ENCODE peak calls at places on chromosomes 12 and 14, in eight cellular contexts. B is stimulated activated CD8-positive, alpha-beta memory T cell treated with anti-CD3 and anti-CD28 coated beads, Interleukin-7, amount 100 ng/mL, for 48 hours; J is stimulated activated CD4-positive, alpha-beta T cell treated with anti-CD3 and anti-CD28 coated beads, Interleukin-2, amount 100 ng/mL, for 24 hours; W is GM23248; Y is Right ventricle myocardium superior; U is hippocampal formation; Q is NCI-H1417 treated with DMSO at 0.1 percent for 48 hours; V is KBM-7. S is an unnamed sample.

GRCh38 chr12:38138225-38139221 is 178.1 kb upstream of the ALG10B start:
- DNase-seq in B (peak), J (peak), W (peak), Y (no peak), U (peak), Q (peak), V (peak), S (no peak)

GRCh38 chr14:105901226-105901625 is 374.8 kb downstream of the TMEM121 start:
- DNase-seq in B (no peak), J (no peak), W (no peak), Y (no peak), U (no peak), Q (no peak), V (no peak), S (no peak)

GRCh38 chr12:6553051-6553868 is 2.6 kb downstream of the IFFO1 start:
- DNase-seq in B (no peak), J (no peak), W (peak), Y (peak), U (peak), Q (no peak), V (no peak), S (no peak)

GRCh38 chr12:50922820-50923219 is 29.5 kb upstream of the HIGD1C start:
- DNase-seq in B (no peak), J (no peak), W (peak), Y (no peak), U (no peak), Q (no peak), V (no peak), S (no peak)

GRCh38 chr12:47942327-47943230 is 20.8 kb upstream of the TMEM106C start:
- DNase-seq in B (peak), J (peak), W (peak), Y (no peak), U (no peak), Q (no peak), V (peak), S (no peak)

GRCh38 chr12:79260923-79261322 is 396.3 kb downstream of the SYT1 start:
- DNase-seq in B (no peak), J (no peak), W (no peak), Y (no peak), U (no peak), Q (no peak), V (no peak), S (no peak)

GRCh38 chr14:71286126-71286525 is 378.9 kb downstream of the PCNX1 start:
- DNase-seq in B (no peak), J (no peak), W (no peak), Y (no peak), U (no peak), Q (no peak), V (no peak), S (no peak)

GRCh38 chr14:48275301-48275700 is 599.9 kb upstream of the MDGA2 start:
- DNase-seq in B (no peak), J (no peak), W (no peak), Y (no peak), U (peak), Q (no peak), V (no peak), S (no peak)

GRCh38 chr14:94681300-94682060 is 69.3 kb downstream of the SERPINA3 start:
- DNase-seq in B (no peak), J (peak), W (peak), Y (no peak), U (no peak), Q (no peak), V (peak), S (no peak)

GRCh38 chr12:54374555-54375257 is 9.8 kb downstream of the ZNF385A start:
- DNase-seq in B (no peak), J (no peak), W (no peak), Y (peak), U (no peak), Q (no peak), V (no peak), S (no peak)

GRCh38 chr14:40697221-40697620 is 909.5 kb upstream of the LRFN5 start:
- DNase-seq in B (no peak), J (no peak), W (peak), Y (no peak), U (no peak), Q (no peak), V (no peak), S (no peak)

GRCh38 chr14:58073516-58073915 is 78.5 kb downstream of the ARMH4 start:
- DNase-seq in B (no peak), J (no peak), W (no peak), Y (no peak), U (no peak), Q (no peak), V (no peak), S (no peak)

GRCh38 chr12:110639336-110640178 is 25.6 kb downstream of the TCTN1 start:
- DNase-seq in B (no peak), J (no peak), W (peak), Y (no peak), U (no peak), Q (no peak), V (no peak), S (no peak)

GRCh38 chr14:103123128-103123633 is at the start of gene TNFAIP2:
- DNase-seq in B (no peak), J (no peak), W (peak), Y (peak), U (no peak), Q (no peak), V (no peak), S (no peak)

GRCh38 chr12:131855521-131856142 is 27.4 kb downstream of the MMP17 start:
- DNase-seq in B (no peak), J (no peak), W (no peak), Y (no peak), U (no peak), Q (no peak), V (no peak), S (no peak)

GRCh38 chr14:101120636-101121398 is 217.3 kb upstream of the RTL1 start:
- DNase-seq in B (no peak), J (peak), W (no peak), Y (peak), U (peak), Q (no peak), V (peak), S (no peak)

GRCh38 chr12:33052141-33053051 is 155.8 kb upstream of the PKP2 start:
- DNase-seq in B (no peak), J (no peak), W (no peak), Y (no peak), U (no peak), Q (no peak), V (no peak), S (no peak)

S was measured in activated CD8-positive, alpha-beta memory T cell treated with anti-CD3 and anti-CD28 coated beads for 48 hours.